ENCODE peak calls at places on chromosomes 11 and 22, in seven cellular contexts. R, O, Q, S, K, T and H are unnamed samples.

GRCh38 chr11:12199231-12199948 is 89.0 kb downstream of the MICAL2 start:
- DNase-seq in R (no peak), O (peak; percentile 72), K (no peak), T (no peak), S (no peak), Q (no peak), H (no peak)

GRCh38 chr22:23774922-23775436 is 2.3 kb downstream of the MMP11 start:
- DNase-seq in K (no peak), Q (no peak), O (no peak), S (no peak), T (no peak), R (peak; percentile 57), H (no peak)

GRCh38 chr11:2928605-2929510 is at the start of gene PHLDA2:
- DNase-seq in S (peak; percentile 77), R (peak; percentile 65), Q (peak; percentile 64), K (peak; percentile 54), O (peak; percentile 81), T (no peak), H (peak; percentile 83)

GRCh38 chr11:30452114-30452513 is 129.2 kb downstream of the ARL14EP start:
- DNase-seq in T (no peak), S (no peak), Q (no peak), O (no peak), K (no peak), R (no peak), H (no peak)

GRCh38 chr11:45036010-45036409 is 85.3 kb upstream of the TP53I11 start:
- DNase-seq in O (no peak), R (no peak), Q (no peak), T (no peak), K (no peak), S (no peak), H (no peak)

GRCh38 chr22:44689173-44689572 is 12.8 kb upstream of the PRR5 start:
- DNase-seq in R (no peak), K (no peak), O (no peak), S (no peak), Q (no peak), T (no peak), H (no peak)

GRCh38 chr11:120610101-120610500 is 98.6 kb downstream of the GRIK4 start:
- DNase-seq in T (no peak), S (no peak), R (no peak), K (no peak), Q (no peak), O (no peak), H (no peak)

GRCh38 chr22:37931893-37932389 is 21.5 kb downstream of the C22orf23 start:
- DNase-seq in O (no peak), Q (no peak), R (no peak), K (no peak), S (no peak), T (no peak), H (no peak)

GRCh38 chr11:57646756-57647303 is 2.9 kb downstream of the YPEL4 start:
- DNase-seq in K (no peak), Q (no peak), T (no peak), S (no peak), O (no peak), R (peak; percentile 53), H (no peak)

GRCh38 chr11:73053964-73054363 is 88.2 kb downstream of the FCHSD2 start:
- DNase-seq in K (no peak), T (no peak), O (no peak), R (no peak), Q (no peak), S (no peak), H (no peak)

GRCh38 chr11:7196396-7197146 is 55.1 kb upstream of the SYT9 start:
- DNase-seq in R (no peak), Q (no peak), O (no peak), K (no peak), S (no peak), T (no peak), H (no peak)

DNA sequence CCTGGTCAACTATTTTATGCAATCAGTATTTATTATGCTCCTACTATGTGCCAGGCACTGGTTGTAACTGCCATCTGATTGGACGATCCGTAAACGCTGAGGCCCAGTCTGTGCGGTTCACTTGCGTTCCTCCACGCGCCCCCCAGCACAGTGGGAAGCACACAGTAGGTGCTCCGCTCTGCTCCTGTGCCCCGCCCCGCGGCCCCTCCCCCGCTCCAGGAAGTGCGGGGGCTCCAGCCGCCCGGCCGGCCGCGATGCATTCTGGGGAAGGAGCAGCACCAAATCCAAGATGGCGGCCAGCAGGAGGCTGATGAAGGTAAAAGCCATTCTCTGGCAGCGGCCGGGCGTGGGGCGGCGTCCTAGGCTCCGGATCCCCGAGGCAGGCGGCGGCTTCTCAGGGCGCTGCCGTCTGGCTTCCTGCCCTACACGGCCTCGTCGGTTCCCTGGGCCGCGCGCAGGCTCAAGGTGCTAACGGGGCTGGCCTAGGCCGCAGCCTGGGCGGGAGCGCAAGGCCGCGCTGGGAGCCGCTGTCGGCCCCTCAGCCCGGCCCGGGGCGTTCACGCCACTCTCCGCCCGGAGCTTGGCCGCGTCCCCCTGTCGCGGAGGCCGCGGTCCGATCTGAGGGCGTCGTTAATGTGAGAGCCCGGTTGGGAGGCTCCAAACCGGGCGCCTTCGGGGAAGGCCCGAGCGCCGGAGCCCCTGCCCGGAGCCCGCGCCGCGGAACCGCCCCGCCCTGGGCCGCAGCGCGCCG is at the start of gene UBE2L3:
- DNase-seq in O (peak; percentile 100), R (peak; percentile 88), K (peak; percentile 85), S (peak; percentile 89), Q (peak; percentile 86), T (peak; percentile 75), H (peak; percentile 61)
- TF ChIP-seq POLR2A in O (no peak), R (peak; percentile 55), K (peak; percentile 46), S (peak; percentile 69), Q (peak; percentile 40), T (peak; percentile 62), H (peak; percentile 58)

GRCh38 chr11:65662802-65663633 is at the start of gene RELA:
- DNase-seq in O (peak; percentile 94), S (peak; percentile 95), R (peak; percentile 97), Q (peak; percentile 94), T (peak; percentile 92), K (peak; percentile 95), H (peak; percentile 87)
- TF ChIP-seq POLR2A in O (peak; percentile 81), S (peak; percentile 84), R (peak; percentile 90), Q (peak; percentile 84), T (peak; percentile 92), K (peak; percentile 54), H (peak; percentile 69)

DNA sequence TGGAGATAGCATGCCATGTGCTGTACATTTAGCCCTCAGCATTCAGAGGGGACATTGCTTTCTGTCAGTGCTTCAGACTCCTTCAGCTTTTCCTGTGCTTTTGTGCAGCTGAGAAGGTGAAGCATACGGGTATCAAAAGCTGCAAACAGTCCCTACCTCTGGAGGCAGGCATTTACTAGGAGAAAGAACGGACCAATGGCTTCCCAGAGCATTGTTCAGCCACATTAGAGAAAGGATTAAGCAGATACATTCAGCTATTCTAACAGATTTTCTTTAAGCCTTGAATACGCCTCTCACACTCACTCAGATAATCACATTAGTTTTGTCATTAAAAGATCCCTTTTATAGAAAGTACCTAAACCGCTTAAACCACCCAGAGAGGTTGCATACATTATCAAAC is 80.7 kb upstream of the FAM181B start:
- DNase-seq in T (no peak), K (no peak), O (no peak), R (no peak), S (no peak), Q (no peak), H (no peak)
- TF ChIP-seq POLR2A in T (no peak), K (no peak), O (no peak), R (no peak), S (no peak), Q (no peak), H (no peak)

GRCh38 chr11:67269401-67270255 is 3.4 kb downstream of the GRK2 start:
- DNase-seq in T (no peak), O (no peak), K (peak; percentile 75), S (peak; percentile 29), Q (peak; percentile 52), R (peak; percentile 40), H (no peak)
- TF ChIP-seq POLR2A in T (no peak), O (no peak), K (peak; percentile 39), S (peak; percentile 32), Q (no peak), R (no peak), H (no peak)

DNA sequence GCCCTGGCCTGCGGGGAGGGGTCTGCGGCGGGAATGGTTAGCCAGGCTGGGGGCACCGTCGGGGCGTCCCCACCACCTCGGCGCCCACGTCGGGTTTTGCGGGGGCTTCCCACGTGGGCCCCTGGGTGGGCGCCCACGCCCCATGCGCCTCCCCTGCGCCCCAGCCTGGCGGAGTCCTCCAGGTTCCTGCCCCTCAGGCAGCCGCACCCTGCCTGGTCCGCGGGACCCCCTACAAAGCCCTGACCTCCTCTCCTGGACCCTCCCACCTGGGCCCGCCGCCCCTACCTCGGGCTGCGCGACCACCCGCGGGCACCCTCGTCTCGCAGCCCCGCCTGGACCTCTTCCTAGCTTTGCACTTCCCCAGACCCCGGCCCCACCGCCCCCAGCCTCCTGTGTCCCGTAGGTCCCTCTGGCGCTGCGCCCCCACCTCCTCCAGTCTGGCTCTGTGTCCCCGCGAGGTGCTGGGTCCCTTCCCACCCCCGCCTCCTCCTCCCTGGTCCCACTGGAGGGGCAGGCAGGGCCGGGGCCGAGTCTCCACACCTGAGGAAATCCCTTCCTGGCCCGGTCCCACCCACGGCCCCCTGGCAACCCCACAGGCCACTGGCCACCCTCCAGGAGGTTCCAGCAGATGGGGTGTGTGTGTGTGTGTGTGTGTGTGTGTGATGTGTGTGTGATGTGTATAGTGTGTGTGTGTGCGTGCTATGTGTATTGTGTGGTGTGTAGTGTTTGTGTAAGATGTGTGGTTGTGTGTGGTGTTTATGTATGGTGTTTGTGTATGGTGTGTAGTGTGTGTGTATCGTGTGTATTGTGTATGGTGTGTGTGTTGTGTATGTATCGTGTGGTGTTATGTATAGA is 11.8 kb downstream of the PIM3 start:
- DNase-seq in K (no peak), S (peak; percentile 56), Q (peak; percentile 34), O (no peak), R (peak; percentile 59), T (peak; percentile 13), H (no peak)
- TF ChIP-seq POLR2A in K (no peak), S (no peak), Q (no peak), O (no peak), R (no peak), T (no peak), H (no peak)

GRCh38 chr11:67239795-67240574 is 26.3 kb upstream of the GRK2 start:
- DNase-seq in Q (peak; percentile 99), R (peak; percentile 94), S (peak; percentile 96), K (peak; percentile 100), T (peak; percentile 99), O (peak; percentile 98), H (peak; percentile 90)
- TF ChIP-seq POLR2A in Q (peak; percentile 96), R (peak; percentile 87), S (peak; percentile 96), K (peak; percentile 97), T (peak; percentile 98), O (peak; percentile 95), H (peak; percentile 98)

DNA sequence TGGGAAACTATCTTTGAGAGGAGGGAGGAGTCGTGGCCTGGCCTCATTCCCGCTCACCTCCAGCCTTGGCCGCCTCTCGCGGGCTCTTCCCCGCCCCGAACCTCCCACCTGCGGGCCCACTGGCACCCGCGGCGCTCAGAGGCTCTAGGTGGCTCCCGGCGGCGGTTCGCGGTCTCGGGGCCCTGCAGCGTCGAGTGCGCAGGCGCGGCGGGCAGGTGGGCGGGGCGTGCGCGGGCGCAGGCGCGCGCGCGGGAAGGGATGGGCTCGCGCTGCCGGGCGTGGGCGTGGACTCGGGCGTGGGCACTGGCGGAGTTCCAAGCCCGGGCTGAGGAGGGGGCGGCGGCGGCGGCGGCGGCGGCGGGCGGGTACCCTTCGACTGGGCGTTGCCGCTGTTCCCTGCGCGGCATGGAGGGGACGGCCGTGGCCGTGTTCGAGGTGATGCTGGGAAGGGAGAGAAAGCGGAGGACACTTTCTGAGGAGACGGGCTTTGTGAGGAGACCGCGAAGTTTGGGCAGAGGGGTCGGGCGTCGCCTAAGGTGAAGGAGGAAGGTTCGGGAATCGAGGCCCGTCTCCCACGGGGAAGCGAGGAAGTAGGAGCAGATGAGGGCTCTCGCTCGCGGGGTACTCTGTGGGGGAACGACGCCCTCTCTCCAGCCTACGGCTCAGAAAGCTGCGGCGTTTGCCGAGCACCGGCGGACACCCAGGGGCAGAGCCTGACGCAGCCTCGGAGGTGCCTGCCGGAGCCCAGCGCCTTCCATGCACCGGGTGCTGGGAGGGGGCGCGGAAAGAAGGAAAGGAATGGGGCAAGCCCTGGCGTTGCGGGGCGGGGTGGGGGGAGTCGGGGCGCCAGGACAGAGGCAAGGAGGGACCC is 15.7 kb upstream of the SPTBN2 start:
- DNase-seq in Q (peak; percentile 81), R (peak; percentile 90), K (peak; percentile 80), O (peak; percentile 92), T (peak; percentile 86), S (peak; percentile 92), H (peak; percentile 93)
- TF ChIP-seq POLR2A in Q (peak; percentile 81), R (peak; percentile 55), K (peak; percentile 89), O (peak; percentile 85), T (peak; percentile 55), S (peak; percentile 71), H (peak; percentile 64)